ENCODE peak calls at places on chromosomes 2 and 18, in five cellular contexts. P, B, Y, M and I are unnamed samples.

GRCh38 chr2:42859006-42859552 is 66.7 kb upstream of the HAAO start:
- DNase-seq in P (peak; percentile 90), B (peak; percentile 79), Y (peak; percentile 40), M (no peak), I (peak; percentile 82)

GRCh38 chr2:118814368-118814767 is 33.1 kb downstream of the EN1 start:
- DNase-seq in P (no peak), B (no peak), Y (no peak), M (no peak), I (no peak)

GRCh38 chr2:181586569-181587076 is 70.3 kb downstream of the CERKL start:
- DNase-seq in P (no peak), B (no peak), Y (no peak), M (no peak), I (no peak)

GRCh38 chr2:217617496-217618085 is 385.2 kb downstream of the TNS1 start:
- DNase-seq in P (no peak), B (no peak), Y (no peak), M (no peak), I (peak; percentile 10)

GRCh38 chr18:11368020-11368419 is 218.7 kb upstream of the PIEZO2 start:
- DNase-seq in P (peak; percentile 3), B (no peak), Y (no peak), M (no peak), I (no peak)

GRCh38 chr2:64797881-64798590 is 144.3 kb upstream of the SERTAD2 start:
- DNase-seq in P (peak; percentile 21), B (no peak), Y (no peak), M (no peak), I (no peak)

GRCh38 chr18:25253136-25253535 is 98.8 kb downstream of the ZNF521 start:
- DNase-seq in P (no peak), B (no peak), Y (no peak), M (no peak), I (no peak)

GRCh38 chr2:217195658-217196446 is 336.0 kb upstream of the TNP1 start:
- DNase-seq in P (no peak), B (no peak), Y (no peak), M (no peak), I (no peak)

GRCh38 chr2:202883987-202884675 is 12.6 kb upstream of the ICA1L start:
- DNase-seq in P (peak; percentile 68), B (no peak), Y (no peak), M (no peak), I (peak; percentile 13)

GRCh38 chr2:160257742-160258577 is 57.9 kb upstream of the ITGB6 start:
- DNase-seq in P (no peak), B (no peak), Y (no peak), M (no peak), I (no peak)

GRCh38 chr2:190769258-190769657 is 111.4 kb upstream of the GLS start:
- DNase-seq in P (no peak), B (no peak), Y (no peak), M (no peak), I (no peak)

GRCh38 chr18:61664413-61665084 is 228.3 kb downstream of the RNF152 start:
- DNase-seq in P (peak; percentile 3), B (no peak), Y (no peak), M (no peak), I (no peak)

GRCh38 chr2:42601076-42601475 is 32.6 kb downstream of the MTA3 start:
- DNase-seq in P (no peak), B (no peak), Y (no peak), M (no peak), I (no peak)

GRCh38 chr2:152920846-152921245 is 202.4 kb downstream of the ARL6IP6 start:
- DNase-seq in P (no peak), B (no peak), Y (no peak), M (no peak), I (no peak)

GRCh38 chr18:45589559-45590041 is 25.7 kb upstream of the SLC14A2 start:
- DNase-seq in P (peak; percentile 54), B (no peak), Y (peak; percentile 80), M (no peak), I (peak; percentile 79)

GRCh38 chr2:20226152-20226545 is 1.2 kb upstream of the SDC1 start:
- DNase-seq in P (no peak), B (no peak), Y (no peak), M (peak; percentile 22), I (no peak)

GRCh38 chr18:73531601-73532000 is 616.0 kb downstream of the FBXO15 start:
- DNase-seq in P (no peak), B (no peak), Y (no peak), M (no peak), I (no peak)

GRCh38 chr2:36565712-36566111 is 32.3 kb downstream of the FEZ2 start:
- DNase-seq in P (peak; percentile 73), B (no peak), Y (no peak), M (no peak), I (no peak)

GRCh38 chr2:10305254-10305635 is 2.5 kb downstream of the HPCAL1 start:
- DNase-seq in P (no peak), B (peak; percentile 77), Y (no peak), M (no peak), I (no peak)

GRCh38 chr2:207283356-207283755 is 117.6 kb upstream of the KLF7 start:
- DNase-seq in P (no peak), B (no peak), Y (no peak), M (peak; percentile 63), I (no peak)

GRCh38 chr2:40955042-40955441 is 503.2 kb upstream of the SLC8A1 start:
- DNase-seq in P (peak; percentile 17), B (no peak), Y (no peak), M (no peak), I (peak; percentile 3)

GRCh38 chr2:36356990-36357505 is 1.5 kb downstream of the CRIM1 start:
- DNase-seq in P (peak; percentile 65), B (peak; percentile 39), Y (no peak), M (no peak), I (no peak)

GRCh38 chr2:234447189-234447588 is 49.7 kb downstream of the ARL4C start:
- DNase-seq in P (no peak), B (no peak), Y (no peak), M (no peak), I (no peak)

GRCh38 chr2:219561179-219562048 is 9.9 kb downstream of the OBSL1 start:
- DNase-seq in P (no peak), B (no peak), Y (no peak), M (peak; percentile 38), I (no peak)

GRCh38 chr18:42112657-42113420 is 157.8 kb downstream of the PIK3C3 start:
- DNase-seq in P (peak; percentile 5), B (no peak), Y (no peak), M (no peak), I (no peak)

GRCh38 chr2:58856100-58856499 is 615.0 kb upstream of the FANCL start:
- DNase-seq in P (no peak), B (no peak), Y (no peak), M (no peak), I (no peak)